ENCODE peak calls at places on chromosomes 6 and 20, in seven cellular contexts. O, E, N, S, J, Y and A are unnamed samples.

GRCh38 chr20:17499041-17499440 is 32.1 kb downstream of the BFSP1 start:
- DNase-seq in J (no peak), Y (no peak), E (no peak), O (no peak), S (no peak), N (no peak), A (peak)

GRCh38 chr6:161536141-161536735 is 262.4 kb upstream of the AGPAT4 start:
- DNase-seq in O (no peak), E (no peak), J (no peak), Y (no peak), S (no peak), N (no peak), A (no peak)

GRCh38 chr20:5586720-5587119 is 163.5 kb upstream of the SHLD1 start:
- DNase-seq in O (no peak), E (no peak), Y (no peak), S (no peak), J (no peak), N (no peak), A (no peak)

GRCh38 chr6:37560737-37561103 is 61.0 kb upstream of the CCDC167 start:
- DNase-seq in N (no peak), O (no peak), E (no peak), Y (no peak), S (no peak), J (no peak), A (no peak)

GRCh38 chr6:65776332-65776731 is 69.3 kb upstream of the EYS start:
- DNase-seq in S (no peak), N (no peak), J (no peak), Y (no peak), E (no peak), O (no peak), A (no peak)

GRCh38 chr6:89930789-89931188 is 36.5 kb downstream of the GJA10 start:
- DNase-seq in N (peak), S (no peak), Y (no peak), E (no peak), J (no peak), O (no peak), A (no peak)

GRCh38 chr20:63589261-63590217 is 15.5 kb upstream of the HELZ2 start:
- DNase-seq in J (no peak), S (no peak), Y (no peak), O (no peak), N (no peak), E (no peak), A (no peak)

GRCh38 chr6:408599-409102 is 17.1 kb downstream of the IRF4 start:
- DNase-seq in E (peak), S (peak), J (no peak), N (no peak), Y (peak), O (peak), A (peak)

GRCh38 chr6:56072856-56073255 is 174.5 kb downstream of the COL21A1 start:
- DNase-seq in Y (no peak), O (no peak), S (no peak), N (no peak), E (no peak), J (no peak), A (no peak)

GRCh38 chr6:109397020-109397419 is 14.8 kb upstream of the CD164 start:
- DNase-seq in N (no peak), E (no peak), Y (no peak), S (peak), J (no peak), O (no peak), A (peak)

GRCh38 chr6:35611235-35611634 is 77.5 kb downstream of the FKBP5 start:
- DNase-seq in Y (no peak), N (no peak), E (no peak), O (no peak), J (no peak), S (no peak), A (peak)
- H3K4me3 ChIP-seq in Y (no peak), N (no peak), E (no peak), O (no peak), J (no peak), S (no peak), A (no peak)

DNA sequence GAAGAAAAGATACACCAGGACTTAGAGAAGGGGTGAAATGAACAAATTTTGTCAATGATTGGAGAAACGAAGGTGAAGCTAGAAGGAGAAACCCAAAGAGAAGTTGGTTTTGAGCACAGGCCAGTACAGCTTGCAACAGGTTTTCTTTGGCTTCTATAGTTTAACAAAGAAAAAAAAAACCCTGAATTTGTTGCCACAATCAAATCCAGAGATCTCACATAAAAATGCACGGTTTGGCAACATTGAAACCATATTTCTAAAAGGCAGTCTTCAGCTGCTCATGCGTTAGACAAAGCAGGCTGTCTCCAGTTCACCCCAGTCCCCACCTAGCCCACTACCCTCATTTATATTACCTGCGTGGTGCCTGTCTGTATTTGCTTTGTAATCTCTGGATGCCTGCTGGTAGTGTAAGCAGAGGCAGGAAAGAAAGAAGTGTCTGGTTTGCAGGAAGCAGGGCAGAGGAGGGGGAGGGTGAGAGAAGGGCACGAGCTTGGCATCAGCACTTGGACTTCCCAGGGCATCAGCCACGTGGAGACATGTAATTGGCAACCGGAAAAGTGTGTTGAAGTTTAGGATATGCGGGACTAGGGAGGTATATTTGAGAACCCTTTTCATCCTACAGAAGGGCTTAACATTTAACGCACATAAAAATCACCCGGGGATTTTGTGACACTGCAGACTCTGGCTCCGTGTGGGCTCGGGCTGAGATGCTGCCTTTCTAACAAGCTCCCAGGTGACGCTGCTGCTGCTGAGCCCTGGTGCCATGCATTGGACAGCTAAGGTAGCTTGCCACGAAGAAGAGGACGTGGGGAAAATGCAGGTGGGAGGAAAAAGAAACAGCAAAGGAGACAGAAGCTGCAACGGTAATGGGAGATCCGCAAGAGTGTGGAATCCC is 14.4 kb downstream of the PFDN4 start:
- DNase-seq in Y (no peak), E (no peak), N (no peak), S (no peak), O (no peak), J (no peak), A (no peak)
- TF ChIP-seq USF2 in Y (no peak), E (no peak), N (no peak), S (no peak), O (no peak), J (no peak), A (no peak)

GRCh38 chr6:16236648-16237199 is 1.7 kb upstream of the GMPR start:
- DNase-seq in O (no peak), N (no peak), J (peak), E (no peak), S (peak), Y (no peak), A (peak)
- H3K27ac ChIP-seq in O (peak), N (no peak), J (no peak), E (no peak), S (peak), Y (no peak), A (peak)

DNA sequence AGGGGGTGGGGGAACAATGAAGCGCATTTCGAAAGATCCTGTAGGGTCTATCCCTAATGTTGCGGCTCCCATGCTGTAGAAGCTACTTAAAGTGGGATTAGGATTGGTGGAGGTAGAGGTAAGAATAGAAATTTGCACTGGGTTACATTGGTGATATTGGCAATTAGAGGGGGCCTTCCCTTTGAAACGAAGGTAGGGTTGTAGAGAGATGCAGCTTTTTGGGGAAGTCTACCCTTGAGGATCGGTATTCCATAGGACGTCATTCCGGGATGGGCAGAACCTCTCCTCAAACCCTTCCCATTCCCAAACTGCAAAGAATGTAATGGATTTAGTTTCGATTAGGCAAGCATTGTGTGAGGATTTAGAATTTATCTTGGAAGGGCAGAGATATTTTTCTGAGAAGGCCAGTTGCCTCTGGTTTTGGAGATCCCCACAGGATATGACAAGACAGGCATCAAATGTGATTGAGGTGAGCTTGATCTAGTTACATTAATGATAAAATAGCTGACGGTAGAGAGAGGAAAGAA is 5.4 kb upstream of the ZNFX1 start:
- DNase-seq in E (no peak), Y (no peak), J (no peak), N (no peak), S (peak), O (no peak), A (no peak)
- H3K4me3 ChIP-seq in E (peak), Y (peak), J (peak), N (peak), S (peak), O (peak), A (no peak)

GRCh38 chr6:7566031-7566556 is 23.9 kb upstream of the SNRNP48 start:
- DNase-seq in E (no peak), O (no peak), Y (no peak), J (no peak), N (no peak), S (no peak), A (peak)
- TF ChIP-seq USF2 in E (no peak), O (no peak), Y (no peak), J (no peak), N (no peak), S (no peak), A (no peak)

DNA sequence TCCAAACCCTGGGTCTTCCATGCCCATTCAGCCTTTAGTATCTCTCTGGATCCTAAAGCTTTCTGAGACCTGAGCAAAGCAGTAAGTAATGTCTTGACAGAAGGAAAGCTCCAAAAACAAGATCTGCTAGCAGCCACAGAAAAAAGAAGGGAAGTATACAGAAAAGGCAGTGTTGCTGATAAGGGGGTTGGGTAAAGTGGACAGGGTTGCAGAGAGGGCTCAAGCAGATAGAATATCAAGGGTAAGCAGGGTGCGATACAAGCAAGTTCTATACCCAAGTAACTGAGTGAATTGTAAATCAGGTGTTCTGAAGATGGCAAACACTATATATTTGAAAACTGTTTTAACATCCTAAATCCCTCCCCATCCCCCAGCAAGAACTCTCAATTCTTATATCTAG is 113.4 kb upstream of the CARMIL1 start:
- DNase-seq in J (no peak), O (no peak), N (no peak), S (no peak), Y (no peak), E (no peak), A (no peak)
- H3K27ac ChIP-seq in J (no peak), O (peak), N (no peak), S (no peak), Y (no peak), E (no peak), A (no peak)

DNA sequence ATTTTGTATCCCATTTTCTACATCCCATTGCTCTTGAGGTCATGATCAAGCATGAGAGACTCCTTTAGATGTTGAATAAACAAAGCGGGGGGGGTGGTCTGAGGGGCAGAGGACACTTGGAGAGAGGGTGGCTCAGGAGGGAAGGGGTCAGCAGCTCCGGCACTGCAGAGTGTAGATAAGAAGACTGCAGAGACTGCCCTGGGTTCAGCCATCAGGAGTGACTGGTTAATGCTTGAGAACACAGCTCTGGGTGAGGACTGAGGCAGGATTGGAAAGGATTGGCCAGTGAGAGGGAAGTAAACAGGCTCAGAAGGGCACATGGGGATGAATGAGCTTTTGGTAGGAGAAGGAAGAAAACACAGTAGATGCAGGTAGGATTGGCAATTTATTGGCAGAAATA is 205.3 kb upstream of the CNR1 start:
- DNase-seq in J (no peak), S (peak), Y (no peak), E (no peak), O (no peak), N (no peak), A (no peak)
- H3K4me3 ChIP-seq in J (no peak), S (no peak), Y (no peak), E (no peak), O (no peak), N (no peak), A (no peak)

GRCh38 chr20:46023999-46024398 is 5.0 kb upstream of the SLC12A5 start:
- DNase-seq in Y (no peak), N (no peak), O (no peak), S (no peak), E (no peak), J (no peak), A (no peak)

GRCh38 chr20:46027245-46027853 is 1.7 kb upstream of the SLC12A5 start:
- DNase-seq in E (peak), S (peak), N (peak), O (no peak), Y (peak), J (no peak), A (peak)

GRCh38 chr20:46023148-46023484 is 5.9 kb upstream of the SLC12A5 start:
- DNase-seq in S (no peak), E (no peak), O (no peak), N (no peak), Y (no peak), J (no peak), A (no peak)

GRCh38 chr20:46028110-46028509 is 905 bp upstream of the SLC12A5 start:
- DNase-seq in N (no peak), Y (no peak), S (no peak), J (no peak), O (no peak), E (no peak), A (no peak)

DNA sequence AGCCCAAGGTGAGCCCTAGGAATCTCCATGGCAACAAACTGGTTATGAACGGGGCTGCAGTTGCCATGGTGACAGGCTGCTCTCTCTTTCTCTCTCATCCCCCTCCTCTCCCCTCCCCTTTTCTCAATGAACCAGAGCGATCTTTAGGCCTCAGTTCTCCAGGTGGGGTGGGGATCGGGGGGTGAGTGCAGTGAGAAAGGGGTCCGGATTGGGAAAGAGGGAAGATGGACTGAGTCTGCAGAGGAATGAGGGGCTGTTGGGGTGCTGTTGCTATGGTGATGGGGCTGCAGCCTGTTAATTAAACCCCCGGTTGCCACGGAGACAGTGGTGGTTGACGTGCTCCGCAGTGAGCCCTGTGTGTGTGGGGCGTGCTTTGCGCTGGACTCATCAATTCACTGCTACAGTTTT is 3.6 kb upstream of the SLC12A5 start:
- DNase-seq in Y (no peak), E (no peak), O (peak), J (no peak), N (no peak), S (no peak), A (no peak)
- TF ChIP-seq USF2 in Y (no peak), E (no peak), O (no peak), J (no peak), N (no peak), S (no peak), A (no peak)

GRCh38 chr20:36830791-36831691 is 44.9 kb upstream of the TLDC2 start:
- DNase-seq in E (no peak), J (no peak), S (no peak), N (no peak), O (peak), Y (no peak), A (peak)

GRCh38 chr20:36835453-36836198 is 40.3 kb upstream of the TLDC2 start:
- DNase-seq in Y (no peak), N (peak), O (peak), J (peak), E (peak), S (peak), A (peak)

GRCh38 chr20:36832791-36833190 is 43.1 kb upstream of the TLDC2 start:
- DNase-seq in E (no peak), S (no peak), J (no peak), O (no peak), N (no peak), Y (no peak), A (no peak)

GRCh38 chr20:36835025-36835424 is 40.9 kb upstream of the TLDC2 start:
- DNase-seq in J (no peak), Y (no peak), S (no peak), N (no peak), E (no peak), O (no peak), A (no peak)

GRCh38 chr20:36833275-36834020 is 42.5 kb upstream of the TLDC2 start:
- DNase-seq in S (no peak), Y (no peak), N (no peak), J (no peak), O (no peak), E (no peak), A (peak)
- H3K27ac ChIP-seq in S (peak), Y (no peak), N (no peak), J (no peak), O (no peak), E (no peak), A (peak)

GRCh38 chr6:11900662-11901598 is 111.2 kb upstream of the HIVEP1 start:
- DNase-seq in O (no peak), E (no peak), N (no peak), J (no peak), Y (no peak), S (no peak), A (no peak)
- H3K4me3 ChIP-seq in O (no peak), E (no peak), N (peak), J (peak), Y (no peak), S (no peak), A (no peak)